ENCODE peak calls at places on chromosomes 4 and X, in five cellular contexts. One of them, this sample, is unnamed.

GRCh38 chrX:68989865-68990606 is 161.2 kb downstream of the EFNB1 start:
- DNase-seq in tibial artery: no peak
- DNase-seq in H1: peak
- DNase-seq in pancreas: no peak
- DNase-seq in choroid plexus epithelial cell: peak
- DNase-seq in this sample: peak

GRCh38 chr4:20318899-20319291 is 67.2 kb downstream of the SLIT2 start:
- DNase-seq in tibial artery: no peak
- DNase-seq in H1: no peak
- DNase-seq in pancreas: no peak
- DNase-seq in choroid plexus epithelial cell: no peak
- DNase-seq in this sample: no peak

GRCh38 chrX:79259073-79259689 is 108.0 kb downstream of the ITM2A start:
- DNase-seq in tibial artery: no peak
- DNase-seq in H1: no peak
- DNase-seq in pancreas: no peak
- DNase-seq in choroid plexus epithelial cell: peak
- DNase-seq in this sample: no peak

GRCh38 chr4:17059192-17059634 is 160.8 kb upstream of the LDB2 start:
- DNase-seq in tibial artery: no peak
- DNase-seq in H1: no peak
- DNase-seq in pancreas: no peak
- DNase-seq in choroid plexus epithelial cell: peak
- DNase-seq in this sample: no peak

GRCh38 chr4:173264960-173265281 is 69.2 kb downstream of the HMGB2 start:
- DNase-seq in tibial artery: no peak
- DNase-seq in H1: no peak
- DNase-seq in pancreas: no peak
- DNase-seq in choroid plexus epithelial cell: no peak
- DNase-seq in this sample: no peak

GRCh38 chrX:97039363-97040029 is 155.8 kb downstream of the RPA4 start:
- DNase-seq in tibial artery: no peak
- DNase-seq in H1: no peak
- DNase-seq in pancreas: no peak
- DNase-seq in choroid plexus epithelial cell: peak
- DNase-seq in this sample: no peak

GRCh38 chr4:142091691-142092182 is 455.4 kb downstream of the IL15 start:
- DNase-seq in tibial artery: peak
- DNase-seq in H1: no peak
- DNase-seq in pancreas: no peak
- DNase-seq in choroid plexus epithelial cell: peak
- DNase-seq in this sample: no peak

GRCh38 chr4:139153411-139154133 is 23.4 kb downstream of the ELF2 start:
- DNase-seq in tibial artery: no peak
- DNase-seq in H1: no peak
- DNase-seq in pancreas: no peak
- DNase-seq in choroid plexus epithelial cell: peak
- DNase-seq in this sample: no peak

GRCh38 chrX:109954333-109954732 is 48.6 kb upstream of the TMEM164 start:
- DNase-seq in tibial artery: no peak
- DNase-seq in H1: no peak
- DNase-seq in pancreas: no peak
- DNase-seq in choroid plexus epithelial cell: peak
- DNase-seq in this sample: no peak

DNA sequence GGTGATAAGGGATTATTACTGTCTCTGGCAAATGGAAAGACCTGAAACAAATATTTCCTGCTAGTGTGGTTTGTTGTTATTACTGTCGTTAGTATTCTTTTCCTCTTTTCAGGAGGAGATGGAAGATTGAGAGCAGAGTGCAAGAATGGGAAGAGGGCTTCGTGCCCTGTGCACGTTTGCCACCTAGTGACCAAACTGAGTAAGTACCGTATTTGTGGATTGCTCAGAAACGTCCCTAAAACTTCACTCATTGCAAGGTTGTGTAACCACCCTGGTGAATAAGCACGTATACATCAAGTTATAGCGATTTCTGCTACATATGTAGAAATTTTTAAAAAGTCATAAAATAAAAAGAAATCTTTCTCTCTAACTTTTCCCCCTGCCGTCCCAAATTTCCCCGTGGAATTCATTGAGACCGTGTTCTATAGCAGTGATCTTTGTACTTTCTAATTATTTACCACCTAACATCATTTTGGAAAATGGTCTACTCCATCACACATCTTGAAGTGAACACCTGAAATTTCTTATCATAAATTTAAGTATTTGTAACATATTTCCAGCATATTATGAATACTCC is 24.3 kb downstream of the LINC00632 start:
- DNase-seq in tibial artery: no peak
- DNase-seq in H1: no peak
- DNase-seq in pancreas: no peak
- DNase-seq in choroid plexus epithelial cell: peak
- DNase-seq in this sample: peak
- TF ChIP-seq CTCF in tibial artery: peak
- TF ChIP-seq CTCF in H1: peak
- TF ChIP-seq CTCF in pancreas: peak
- TF ChIP-seq CTCF in choroid plexus epithelial cell: peak
- TF ChIP-seq CTCF in this sample: peak

GRCh38 chrX:13755254-13755653 is 20.7 kb downstream of the OFD1 start:
- DNase-seq in tibial artery: no peak
- DNase-seq in H1: no peak
- DNase-seq in pancreas: no peak
- DNase-seq in choroid plexus epithelial cell: no peak
- DNase-seq in this sample: no peak
- TF ChIP-seq CTCF in tibial artery: no peak
- TF ChIP-seq CTCF in H1: no peak
- TF ChIP-seq CTCF in pancreas: no peak
- TF ChIP-seq CTCF in choroid plexus epithelial cell: no peak
- TF ChIP-seq CTCF in this sample: no peak

GRCh38 chr4:168831919-168832745 is 177.9 kb downstream of the CBR4 start:
- DNase-seq in tibial artery: peak
- DNase-seq in H1: peak
- DNase-seq in pancreas: peak
- DNase-seq in choroid plexus epithelial cell: peak
- DNase-seq in this sample: peak

GRCh38 chr4:168835880-168836454 is 174.1 kb downstream of the CBR4 start:
- DNase-seq in tibial artery: no peak
- DNase-seq in H1: no peak
- DNase-seq in pancreas: no peak
- DNase-seq in choroid plexus epithelial cell: no peak
- DNase-seq in this sample: no peak

GRCh38 chr4:168830777-168831512 is 179.1 kb downstream of the CBR4 start:
- DNase-seq in tibial artery: no peak
- DNase-seq in H1: no peak
- DNase-seq in pancreas: no peak
- DNase-seq in choroid plexus epithelial cell: peak
- DNase-seq in this sample: no peak

GRCh38 chr4:168831585-168831918 is 178.5 kb downstream of the CBR4 start:
- DNase-seq in tibial artery: no peak
- DNase-seq in H1: no peak
- DNase-seq in pancreas: no peak
- DNase-seq in choroid plexus epithelial cell: no peak
- DNase-seq in this sample: no peak

DNA sequence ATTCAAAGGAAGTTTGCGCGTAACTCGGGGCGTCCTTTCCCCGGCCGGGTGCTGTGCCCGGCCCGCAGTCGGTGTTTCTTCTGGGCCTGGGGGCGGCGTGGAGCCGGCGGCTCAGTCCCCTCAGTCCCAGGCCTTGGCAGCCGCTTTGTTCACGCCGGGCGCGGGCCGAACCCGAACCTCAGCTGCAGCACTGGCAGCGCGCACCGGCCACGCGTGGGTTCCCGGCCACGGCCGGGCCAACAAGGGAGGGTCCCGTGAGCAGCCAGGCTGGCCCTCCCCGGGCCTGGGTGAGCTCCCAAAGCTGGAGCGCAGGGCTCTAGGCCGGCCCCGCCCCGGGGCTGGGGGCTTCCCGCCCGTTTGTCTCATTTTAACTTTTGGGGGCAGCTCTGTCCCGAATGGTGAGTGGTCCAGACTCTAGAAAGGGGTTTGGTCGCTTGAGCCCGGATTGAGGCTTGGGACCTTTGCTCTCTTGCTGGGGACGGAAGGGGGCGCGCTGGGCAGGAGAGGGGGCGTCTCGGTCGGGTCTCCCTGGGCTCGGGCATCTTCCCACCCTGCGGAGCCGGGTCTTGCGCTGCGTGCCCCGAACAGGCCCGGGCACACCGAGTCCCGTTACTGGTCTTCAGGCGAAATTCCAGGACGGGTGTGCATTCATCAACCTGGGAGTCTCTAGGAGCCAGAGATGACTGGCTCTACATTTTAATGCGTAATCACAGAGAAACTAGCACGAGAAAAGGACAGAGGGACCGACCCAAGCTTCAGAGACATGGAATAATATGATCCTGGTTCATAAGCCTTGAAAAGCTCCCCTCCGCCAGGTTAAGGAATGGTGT is 177.1 kb downstream of the CBR4 start:
- DNase-seq in tibial artery: peak
- DNase-seq in H1: no peak
- DNase-seq in pancreas: peak
- DNase-seq in choroid plexus epithelial cell: no peak
- DNase-seq in this sample: peak
- TF ChIP-seq CTCF in tibial artery: no peak
- TF ChIP-seq CTCF in H1: peak
- TF ChIP-seq CTCF in pancreas: no peak
- TF ChIP-seq CTCF in choroid plexus epithelial cell: peak
- TF ChIP-seq CTCF in this sample: peak

GRCh38 chr4:47838445-47838844 is 578 bp upstream of the CORIN start:
- DNase-seq in tibial artery: no peak
- DNase-seq in H1: no peak
- DNase-seq in pancreas: no peak
- DNase-seq in choroid plexus epithelial cell: no peak
- DNase-seq in this sample: no peak
- TF ChIP-seq CTCF in tibial artery: no peak
- TF ChIP-seq CTCF in H1: peak
- TF ChIP-seq CTCF in pancreas: no peak
- TF ChIP-seq CTCF in choroid plexus epithelial cell: peak
- TF ChIP-seq CTCF in this sample: no peak

GRCh38 chr4:54567327-54567726 is 90.4 kb upstream of the KIT start:
- DNase-seq in tibial artery: no peak
- DNase-seq in H1: no peak
- DNase-seq in pancreas: no peak
- DNase-seq in choroid plexus epithelial cell: no peak
- DNase-seq in this sample: no peak
- TF ChIP-seq CTCF in tibial artery: no peak
- TF ChIP-seq CTCF in H1: no peak
- TF ChIP-seq CTCF in pancreas: no peak
- TF ChIP-seq CTCF in choroid plexus epithelial cell: no peak
- TF ChIP-seq CTCF in this sample: no peak

DNA sequence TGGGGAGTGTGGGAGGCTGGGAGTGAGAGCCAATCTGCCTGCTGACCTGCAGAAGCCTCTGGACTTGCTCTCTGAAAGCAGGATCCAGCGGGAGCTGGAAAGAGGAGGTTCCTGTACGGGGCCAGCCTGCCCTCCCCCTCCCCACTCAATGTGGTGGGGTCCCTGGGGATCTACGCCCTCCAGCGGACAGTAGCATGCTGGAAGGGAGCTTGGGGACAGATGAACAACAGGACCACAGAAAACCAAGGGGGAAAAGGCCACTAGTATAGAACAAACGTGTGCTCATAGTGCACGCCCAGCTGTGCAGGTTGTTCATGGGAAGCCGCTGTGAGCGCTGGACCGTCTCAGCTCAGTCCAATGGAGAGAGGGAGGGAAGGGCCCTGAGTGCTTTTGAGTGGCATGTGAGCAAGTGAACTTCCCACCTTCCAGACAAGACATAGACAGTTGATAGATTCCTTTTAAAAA is 15.8 kb downstream of the HMX1 start:
- DNase-seq in tibial artery: no peak
- DNase-seq in H1: no peak
- DNase-seq in pancreas: no peak
- DNase-seq in choroid plexus epithelial cell: no peak
- DNase-seq in this sample: no peak
- TF ChIP-seq CTCF in tibial artery: no peak
- TF ChIP-seq CTCF in H1: peak
- TF ChIP-seq CTCF in pancreas: no peak
- TF ChIP-seq CTCF in choroid plexus epithelial cell: no peak
- TF ChIP-seq CTCF in this sample: no peak

GRCh38 chr4:1518997-1519700 is 112.9 kb upstream of the NKX1-1 start:
- DNase-seq in tibial artery: no peak
- DNase-seq in H1: no peak
- DNase-seq in pancreas: peak
- DNase-seq in choroid plexus epithelial cell: no peak
- DNase-seq in this sample: no peak
- TF ChIP-seq CTCF in tibial artery: no peak
- TF ChIP-seq CTCF in H1: no peak
- TF ChIP-seq CTCF in pancreas: no peak
- TF ChIP-seq CTCF in choroid plexus epithelial cell: no peak
- TF ChIP-seq CTCF in this sample: no peak